ENCODE peak calls at places on chromosomes 3 and 15, in six cellular contexts. F is AG08396; N is activated CD4-positive, alpha-beta memory T cell treated with anti-CD3 and anti-CD28 coated beads, Interleukin-2, amount 10 ng/mL, durations not matched to agents 7 days and 5 days; T is activated T-cell treated with anti-CD3 and anti-CD28 coated beads, Interleukin-2, amount 50 U/mL, for 1 hour; I is activated CD8-positive, alpha-beta T cell treated with anti-CD3 and anti-CD28 coated beads for 36 hours; U is adipocyte. S is an unnamed sample.

GRCh38 chr3:189324538-189325138 is 152.9 kb downstream of the TPRG1 start:
- DNase-seq in N (peak), I (peak), F (peak), U (peak), T (peak), S (peak)

GRCh38 chr15:38041576-38041975 is 107.1 kb downstream of the TMCO5A start:
- DNase-seq in T (no peak), U (peak), F (no peak), I (no peak), N (no peak), S (peak)

GRCh38 chr3:70832811-70833509 is 520.5 kb upstream of the MDFIC2 start:
- DNase-seq in I (no peak), N (no peak), U (peak), T (no peak), F (peak), S (peak)

GRCh38 chr3:186985713-186986364 is 55.5 kb downstream of the ST6GAL1 start:
- DNase-seq in T (no peak), U (no peak), I (no peak), F (no peak), N (no peak), S (no peak)

GRCh38 chr15:44231842-44232241 is 36.8 kb upstream of the FRMD5 start:
- DNase-seq in F (no peak), N (no peak), T (no peak), U (peak), I (no peak), S (no peak)

GRCh38 chr3:52471371-52472238 is 16.2 kb downstream of the NISCH start:
- DNase-seq in U (peak), I (peak), N (peak), T (peak), F (peak), S (peak)

GRCh38 chr3:160129459-160130061 is 95.7 kb upstream of the C3orf80 start:
- DNase-seq in N (no peak), I (no peak), T (no peak), U (peak), F (peak), S (peak)

GRCh38 chr15:28994830-28995180 is 109.0 kb downstream of the APBA2 start:
- DNase-seq in I (no peak), F (no peak), T (no peak), U (no peak), N (no peak), S (no peak)

GRCh38 chr15:20409247-20409646 is 132.4 kb downstream of the GOLGA6L6 start:
- DNase-seq in U (no peak), N (no peak), T (no peak), F (no peak), I (no peak), S (no peak)

GRCh38 chr3:39141211-39141995 is 12.0 kb downstream of the CSRNP1 start:
- DNase-seq in T (peak), I (no peak), F (peak), N (peak), U (peak), S (peak)

GRCh38 chr3:66665021-66665695 is 164.3 kb upstream of the LRIG1 start:
- DNase-seq in U (no peak), I (no peak), T (no peak), N (no peak), F (no peak), S (no peak)

GRCh38 chr3:160378331-160379109 is 20.5 kb downstream of the IFT80 start:
- DNase-seq in I (no peak), N (no peak), T (no peak), U (no peak), F (no peak), S (peak)

GRCh38 chr15:25905140-25905539 is 42.0 kb upstream of the ATP10A start:
- DNase-seq in N (no peak), T (no peak), U (peak), F (peak), I (peak), S (peak)

GRCh38 chr15:74529911-74530310 is 11.1 kb upstream of the ARID3B start:
- DNase-seq in F (no peak), T (no peak), U (no peak), I (no peak), N (no peak), S (peak)

GRCh38 chr3:23840521-23840920 is 34.8 kb downstream of the UBE2E1 start:
- DNase-seq in I (no peak), T (no peak), F (no peak), N (no peak), U (no peak), S (no peak)

GRCh38 chr3:24220859-24221657 is 273.6 kb downstream of the THRB start:
- DNase-seq in N (no peak), T (no peak), U (peak), I (no peak), F (peak), S (peak)

GRCh38 chr3:196813903-196814302 is 53.8 kb upstream of the SENP5 start:
- DNase-seq in U (no peak), T (no peak), I (no peak), N (no peak), F (no peak), S (no peak)

S was measured in foreskin fibroblast.